ENCODE peak calls at places on chromosomes 13 and 19, in eight cellular contexts. One of them, this sample, is unnamed.

GRCh38 chr13:75481176-75482069 is 546 bp downstream of the TBC1D4 start:
- DNase-seq in PC-9: peak
- DNase-seq in left ventricle myocardium inferior: peak
- DNase-seq in IMR-90: no peak
- DNase-seq in CD8-positive, alpha-beta T cell: peak
- DNase-seq in thoracic aorta: no peak
- DNase-seq in lung: peak
- DNase-seq in right lobe of liver: peak
- DNase-seq in this sample: peak

GRCh38 chr13:32266130-32266529 is 49.0 kb downstream of the ZAR1L start:
- DNase-seq in PC-9: no peak
- DNase-seq in left ventricle myocardium inferior: no peak
- DNase-seq in IMR-90: no peak
- DNase-seq in CD8-positive, alpha-beta T cell: no peak
- DNase-seq in thoracic aorta: no peak
- DNase-seq in lung: no peak
- DNase-seq in right lobe of liver: no peak
- DNase-seq in this sample: no peak

GRCh38 chr19:374183-374885 is 29.7 kb upstream of the MIER2 start:
- DNase-seq in PC-9: peak
- DNase-seq in left ventricle myocardium inferior: no peak
- DNase-seq in IMR-90: no peak
- DNase-seq in CD8-positive, alpha-beta T cell: no peak
- DNase-seq in thoracic aorta: no peak
- DNase-seq in lung: no peak
- DNase-seq in right lobe of liver: no peak
- DNase-seq in this sample: peak

GRCh38 chr19:13795595-13796300 is 505 bp downstream of the ZSWIM4 start:
- DNase-seq in PC-9: peak
- DNase-seq in left ventricle myocardium inferior: no peak
- DNase-seq in IMR-90: peak
- DNase-seq in CD8-positive, alpha-beta T cell: no peak
- DNase-seq in thoracic aorta: no peak
- DNase-seq in lung: no peak
- DNase-seq in right lobe of liver: no peak
- DNase-seq in this sample: no peak

GRCh38 chr13:28136916-28137315 is 1.4 kb upstream of the PAN3 start:
- DNase-seq in PC-9: no peak
- DNase-seq in left ventricle myocardium inferior: no peak
- DNase-seq in IMR-90: no peak
- DNase-seq in CD8-positive, alpha-beta T cell: no peak
- DNase-seq in thoracic aorta: no peak
- DNase-seq in lung: no peak
- DNase-seq in right lobe of liver: no peak
- DNase-seq in this sample: no peak

GRCh38 chr19:43572172-43572588 is 3.1 kb downstream of the XRCC1 start:
- DNase-seq in PC-9: no peak
- DNase-seq in left ventricle myocardium inferior: no peak
- DNase-seq in IMR-90: no peak
- DNase-seq in CD8-positive, alpha-beta T cell: no peak
- DNase-seq in thoracic aorta: no peak
- DNase-seq in lung: no peak
- DNase-seq in right lobe of liver: no peak
- DNase-seq in this sample: no peak

GRCh38 chr19:18796239-18796638 is 5.1 kb upstream of the COMP start:
- DNase-seq in PC-9: no peak
- DNase-seq in left ventricle myocardium inferior: no peak
- DNase-seq in IMR-90: no peak
- DNase-seq in CD8-positive, alpha-beta T cell: no peak
- DNase-seq in thoracic aorta: no peak
- DNase-seq in lung: no peak
- DNase-seq in right lobe of liver: no peak
- DNase-seq in this sample: no peak

GRCh38 chr19:12792048-12792852 is 964 bp downstream of the JUNB start:
- DNase-seq in PC-9: peak
- DNase-seq in left ventricle myocardium inferior: peak
- DNase-seq in IMR-90: peak
- DNase-seq in CD8-positive, alpha-beta T cell: peak
- DNase-seq in thoracic aorta: no peak
- DNase-seq in lung: peak
- DNase-seq in right lobe of liver: peak
- DNase-seq in this sample: no peak

GRCh38 chr13:114043421-114044053 is 69.7 kb upstream of the C13orf46 start:
- DNase-seq in PC-9: no peak
- DNase-seq in left ventricle myocardium inferior: peak
- DNase-seq in IMR-90: peak
- DNase-seq in CD8-positive, alpha-beta T cell: no peak
- DNase-seq in thoracic aorta: no peak
- DNase-seq in lung: no peak
- DNase-seq in right lobe of liver: no peak
- DNase-seq in this sample: no peak

GRCh38 chr19:3285647-3286176 is 61.3 kb downstream of the CELF5 start:
- DNase-seq in PC-9: no peak
- DNase-seq in left ventricle myocardium inferior: no peak
- DNase-seq in IMR-90: no peak
- DNase-seq in CD8-positive, alpha-beta T cell: peak
- DNase-seq in thoracic aorta: no peak
- DNase-seq in lung: no peak
- DNase-seq in right lobe of liver: no peak
- DNase-seq in this sample: no peak

GRCh38 chr13:75362026-75362425 is 119.9 kb downstream of the TBC1D4 start:
- DNase-seq in PC-9: no peak
- DNase-seq in left ventricle myocardium inferior: no peak
- DNase-seq in IMR-90: no peak
- DNase-seq in CD8-positive, alpha-beta T cell: no peak
- DNase-seq in thoracic aorta: no peak
- DNase-seq in lung: no peak
- DNase-seq in right lobe of liver: no peak
- DNase-seq in this sample: no peak

GRCh38 chr13:111516712-111517640 is 196.5 kb downstream of the TEX29 start:
- DNase-seq in PC-9: no peak
- DNase-seq in left ventricle myocardium inferior: no peak
- DNase-seq in IMR-90: no peak
- DNase-seq in CD8-positive, alpha-beta T cell: no peak
- DNase-seq in thoracic aorta: no peak
- DNase-seq in lung: no peak
- DNase-seq in right lobe of liver: peak
- DNase-seq in this sample: no peak

GRCh38 chr13:78201411-78201810 is 282.8 kb upstream of the EDNRB start:
- DNase-seq in PC-9: no peak
- DNase-seq in left ventricle myocardium inferior: no peak
- DNase-seq in IMR-90: no peak
- DNase-seq in CD8-positive, alpha-beta T cell: no peak
- DNase-seq in thoracic aorta: no peak
- DNase-seq in lung: no peak
- DNase-seq in right lobe of liver: no peak
- DNase-seq in this sample: no peak

GRCh38 chr19:51318687-51319675 is 7.5 kb downstream of the IGLON5 start:
- DNase-seq in PC-9: no peak
- DNase-seq in left ventricle myocardium inferior: no peak
- DNase-seq in IMR-90: no peak
- DNase-seq in CD8-positive, alpha-beta T cell: no peak
- DNase-seq in thoracic aorta: no peak
- DNase-seq in lung: no peak
- DNase-seq in right lobe of liver: no peak
- DNase-seq in this sample: no peak

GRCh38 chr13:91805605-91806004 is 407.2 kb downstream of the GPC5 start:
- DNase-seq in PC-9: no peak
- DNase-seq in left ventricle myocardium inferior: no peak
- DNase-seq in IMR-90: no peak
- DNase-seq in CD8-positive, alpha-beta T cell: no peak
- DNase-seq in thoracic aorta: no peak
- DNase-seq in lung: no peak
- DNase-seq in right lobe of liver: no peak
- DNase-seq in this sample: no peak
- TF ChIP-seq CTCF in PC-9: no peak
- TF ChIP-seq CTCF in left ventricle myocardium inferior: peak
- TF ChIP-seq CTCF in IMR-90: no peak
- TF ChIP-seq CTCF in CD8-positive, alpha-beta T cell: no peak
- TF ChIP-seq CTCF in thoracic aorta: no peak
- TF ChIP-seq CTCF in lung: no peak
- TF ChIP-seq CTCF in right lobe of liver: peak
- TF ChIP-seq CTCF in this sample: no peak

DNA sequence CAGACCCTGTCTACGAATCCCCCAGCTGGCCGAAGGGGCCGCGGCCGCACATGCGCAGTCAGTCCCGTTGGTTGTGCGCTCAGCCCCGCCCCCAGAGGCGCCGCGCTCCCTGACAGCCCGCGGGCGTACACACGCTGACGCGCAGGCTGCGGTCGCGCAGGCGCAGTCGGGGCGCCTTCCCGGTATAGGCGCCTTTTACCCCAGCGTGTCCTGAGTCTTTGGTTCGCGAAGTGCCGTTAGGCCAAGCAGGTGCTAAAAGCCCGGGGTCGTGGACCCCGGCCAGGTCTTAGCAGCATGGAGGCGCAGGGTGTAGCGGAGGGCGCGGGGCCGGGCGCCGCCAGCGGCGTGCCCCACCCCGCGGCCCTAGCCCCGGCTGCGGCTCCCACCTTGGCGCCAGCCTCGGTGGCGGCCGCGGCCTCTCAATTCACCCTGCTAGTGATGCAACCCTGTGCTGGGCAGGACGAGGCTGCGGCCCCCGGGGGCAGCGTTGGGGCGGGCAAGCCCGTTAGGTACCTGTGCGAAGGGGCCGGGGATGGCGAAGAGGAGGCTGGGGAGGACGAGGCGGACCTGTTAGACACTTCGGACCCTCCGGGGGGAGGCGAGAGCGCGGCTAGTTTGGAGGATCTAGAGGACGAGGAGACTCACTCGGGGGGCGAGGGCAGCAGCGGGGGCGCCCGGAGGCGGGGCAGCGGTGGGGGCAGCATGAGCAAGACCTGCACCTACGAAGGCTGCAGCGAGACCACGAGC is at the start of gene RFXAP:
- DNase-seq in PC-9: peak
- DNase-seq in left ventricle myocardium inferior: peak
- DNase-seq in IMR-90: peak
- DNase-seq in CD8-positive, alpha-beta T cell: peak
- DNase-seq in thoracic aorta: peak
- DNase-seq in lung: peak
- DNase-seq in right lobe of liver: peak
- DNase-seq in this sample: peak
- H3K27ac ChIP-seq in PC-9: no peak
- H3K27ac ChIP-seq in left ventricle myocardium inferior: peak
- H3K27ac ChIP-seq in IMR-90: peak
- H3K27ac ChIP-seq in CD8-positive, alpha-beta T cell: peak
- H3K27ac ChIP-seq in thoracic aorta: peak
- H3K27ac ChIP-seq in lung: peak
- H3K27ac ChIP-seq in right lobe of liver: peak
- H3K27ac ChIP-seq in this sample: peak

GRCh38 chr13:46756977-46757376 is 40.0 kb downstream of the ESD start:
- DNase-seq in PC-9: no peak
- DNase-seq in left ventricle myocardium inferior: no peak
- DNase-seq in IMR-90: peak
- DNase-seq in CD8-positive, alpha-beta T cell: no peak
- DNase-seq in thoracic aorta: no peak
- DNase-seq in lung: no peak
- DNase-seq in right lobe of liver: no peak
- DNase-seq in this sample: no peak
- TF ChIP-seq CTCF in PC-9: no peak
- TF ChIP-seq CTCF in left ventricle myocardium inferior: no peak
- TF ChIP-seq CTCF in IMR-90: no peak
- TF ChIP-seq CTCF in CD8-positive, alpha-beta T cell: no peak
- TF ChIP-seq CTCF in thoracic aorta: no peak
- TF ChIP-seq CTCF in lung: no peak
- TF ChIP-seq CTCF in right lobe of liver: no peak
- TF ChIP-seq CTCF in this sample: no peak

GRCh38 chr19:16626796-16627193 is 1.2 kb downstream of the MED26 start:
- DNase-seq in PC-9: peak
- DNase-seq in left ventricle myocardium inferior: no peak
- DNase-seq in IMR-90: no peak
- DNase-seq in CD8-positive, alpha-beta T cell: no peak
- DNase-seq in thoracic aorta: no peak
- DNase-seq in lung: no peak
- DNase-seq in right lobe of liver: no peak
- DNase-seq in this sample: peak
- H3K27ac ChIP-seq in PC-9: no peak
- H3K27ac ChIP-seq in left ventricle myocardium inferior: peak
- H3K27ac ChIP-seq in IMR-90: peak
- H3K27ac ChIP-seq in CD8-positive, alpha-beta T cell: peak
- H3K27ac ChIP-seq in thoracic aorta: peak
- H3K27ac ChIP-seq in lung: peak
- H3K27ac ChIP-seq in right lobe of liver: no peak
- H3K27ac ChIP-seq in this sample: peak

GRCh38 chr13:59279024-59279423 is 884.7 kb downstream of the DIAPH3 start:
- DNase-seq in PC-9: no peak
- DNase-seq in left ventricle myocardium inferior: no peak
- DNase-seq in IMR-90: no peak
- DNase-seq in CD8-positive, alpha-beta T cell: no peak
- DNase-seq in thoracic aorta: no peak
- DNase-seq in lung: no peak
- DNase-seq in right lobe of liver: no peak
- DNase-seq in this sample: no peak
- TF ChIP-seq CTCF in PC-9: no peak
- TF ChIP-seq CTCF in left ventricle myocardium inferior: no peak
- TF ChIP-seq CTCF in IMR-90: no peak
- TF ChIP-seq CTCF in CD8-positive, alpha-beta T cell: no peak
- TF ChIP-seq CTCF in thoracic aorta: no peak
- TF ChIP-seq CTCF in lung: no peak
- TF ChIP-seq CTCF in right lobe of liver: no peak
- TF ChIP-seq CTCF in this sample: no peak

This sample was measured in RWPE1.